ENCODE peak calls at places on chromosomes 12 and 14, in five cellular contexts. One of them, this sample, is unnamed.

GRCh38 chr12:97308576-97309198 is 153.9 kb upstream of the RMST start:
- DNase-seq in stomach: no peak
- DNase-seq in OCI-LY7: peak
- DNase-seq in dorsolateral prefrontal cortex: no peak
- DNase-seq in RWPE2: no peak
- DNase-seq in this sample: no peak

GRCh38 chr14:104135121-104135903 is 3.1 kb upstream of the KIF26A start:
- DNase-seq in dorsolateral prefrontal cortex: peak
- DNase-seq in OCI-LY7: no peak
- DNase-seq in RWPE2: peak
- DNase-seq in stomach: no peak
- DNase-seq in this sample: no peak

GRCh38 chr12:94954029-94954685 is 49.3 kb downstream of the NDUFA12 start:
- DNase-seq in stomach: no peak
- DNase-seq in RWPE2: no peak
- DNase-seq in OCI-LY7: no peak
- DNase-seq in dorsolateral prefrontal cortex: no peak
- DNase-seq in this sample: no peak

GRCh38 chr12:11228268-11228879 is 41.1 kb downstream of the PRB3 start:
- DNase-seq in RWPE2: no peak
- DNase-seq in OCI-LY7: peak
- DNase-seq in stomach: peak
- DNase-seq in dorsolateral prefrontal cortex: no peak
- DNase-seq in this sample: peak

GRCh38 chr12:15074351-15074750 is 101.5 kb downstream of the PDE6H start:
- DNase-seq in stomach: no peak
- DNase-seq in OCI-LY7: no peak
- DNase-seq in dorsolateral prefrontal cortex: no peak
- DNase-seq in RWPE2: no peak
- DNase-seq in this sample: no peak

GRCh38 chr12:89319111-89319510 is 33.2 kb downstream of the DUSP6 start:
- DNase-seq in stomach: no peak
- DNase-seq in RWPE2: no peak
- DNase-seq in dorsolateral prefrontal cortex: no peak
- DNase-seq in OCI-LY7: no peak
- DNase-seq in this sample: no peak

GRCh38 chr12:126198966-126199692 is 1133.9 kb downstream of the AACS start:
- DNase-seq in OCI-LY7: no peak
- DNase-seq in dorsolateral prefrontal cortex: no peak
- DNase-seq in RWPE2: no peak
- DNase-seq in stomach: peak
- DNase-seq in this sample: no peak

GRCh38 chr12:18824287-18824686 is 86.4 kb downstream of the CAPZA3 start:
- DNase-seq in RWPE2: no peak
- DNase-seq in stomach: no peak
- DNase-seq in dorsolateral prefrontal cortex: no peak
- DNase-seq in OCI-LY7: no peak
- DNase-seq in this sample: no peak

GRCh38 chr12:120474092-120474960 is 4.8 kb upstream of the SRSF9 start:
- DNase-seq in dorsolateral prefrontal cortex: peak
- DNase-seq in stomach: no peak
- DNase-seq in OCI-LY7: no peak
- DNase-seq in RWPE2: peak
- DNase-seq in this sample: no peak

GRCh38 chr12:64943686-64944085 is 119.2 kb downstream of the TBC1D30 start:
- DNase-seq in stomach: no peak
- DNase-seq in RWPE2: no peak
- DNase-seq in dorsolateral prefrontal cortex: no peak
- DNase-seq in OCI-LY7: no peak
- DNase-seq in this sample: no peak

GRCh38 chr12:48000878-48001321 is 3.4 kb downstream of the COL2A1 start:
- DNase-seq in stomach: no peak
- DNase-seq in OCI-LY7: no peak
- DNase-seq in dorsolateral prefrontal cortex: peak
- DNase-seq in RWPE2: no peak
- DNase-seq in this sample: no peak

GRCh38 chr12:41981758-41982157 is 162.9 kb downstream of the GXYLT1 start:
- DNase-seq in RWPE2: no peak
- DNase-seq in stomach: no peak
- DNase-seq in OCI-LY7: no peak
- DNase-seq in dorsolateral prefrontal cortex: no peak
- DNase-seq in this sample: no peak

GRCh38 chr12:119940881-119941280 is 48.2 kb upstream of the BICDL1 start:
- DNase-seq in OCI-LY7: no peak
- DNase-seq in RWPE2: no peak
- DNase-seq in stomach: no peak
- DNase-seq in dorsolateral prefrontal cortex: no peak
- DNase-seq in this sample: no peak

DNA sequence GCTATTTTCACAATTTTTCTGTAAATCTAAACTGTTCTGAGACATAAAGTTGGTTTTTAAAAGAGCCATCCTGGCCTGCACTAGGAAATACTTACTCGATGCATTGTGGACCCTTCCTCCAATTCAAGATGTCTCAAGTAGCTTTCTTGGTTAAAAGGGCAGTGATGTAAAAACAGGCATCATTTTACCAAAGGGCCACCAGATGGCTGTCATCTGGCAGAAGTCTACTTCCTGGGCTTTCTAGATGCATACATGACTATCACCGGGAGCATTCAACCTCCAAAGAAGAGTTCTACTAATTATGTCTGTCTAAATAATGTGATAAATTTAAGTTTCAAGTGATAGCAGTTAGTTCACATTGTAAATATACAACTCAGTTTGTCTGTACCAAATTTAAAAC is 96.8 kb upstream of the FRMD6 start:
- DNase-seq in RWPE2: no peak
- DNase-seq in OCI-LY7: peak
- DNase-seq in stomach: no peak
- DNase-seq in dorsolateral prefrontal cortex: no peak
- DNase-seq in this sample: no peak
- TF ChIP-seq CTCF in RWPE2: peak
- TF ChIP-seq CTCF in OCI-LY7: peak
- TF ChIP-seq CTCF in stomach: no peak
- TF ChIP-seq CTCF in dorsolateral prefrontal cortex: no peak
- TF ChIP-seq CTCF in this sample: no peak

GRCh38 chr12:57476162-57476992 is 3.3 kb downstream of the ARHGAP9 start:
- DNase-seq in RWPE2: no peak
- DNase-seq in dorsolateral prefrontal cortex: no peak
- DNase-seq in OCI-LY7: peak
- DNase-seq in stomach: peak
- DNase-seq in this sample: no peak
- TF ChIP-seq CTCF in RWPE2: peak
- TF ChIP-seq CTCF in dorsolateral prefrontal cortex: no peak
- TF ChIP-seq CTCF in OCI-LY7: peak
- TF ChIP-seq CTCF in stomach: no peak
- TF ChIP-seq CTCF in this sample: peak

GRCh38 chr12:1800646-1801284 is 19.6 kb upstream of the LRTM2 start:
- DNase-seq in OCI-LY7: peak
- DNase-seq in stomach: peak
- DNase-seq in dorsolateral prefrontal cortex: peak
- DNase-seq in RWPE2: peak
- DNase-seq in this sample: peak
- TF ChIP-seq CTCF in OCI-LY7: peak
- TF ChIP-seq CTCF in stomach: no peak
- TF ChIP-seq CTCF in dorsolateral prefrontal cortex: peak
- TF ChIP-seq CTCF in RWPE2: no peak
- TF ChIP-seq CTCF in this sample: peak

DNA sequence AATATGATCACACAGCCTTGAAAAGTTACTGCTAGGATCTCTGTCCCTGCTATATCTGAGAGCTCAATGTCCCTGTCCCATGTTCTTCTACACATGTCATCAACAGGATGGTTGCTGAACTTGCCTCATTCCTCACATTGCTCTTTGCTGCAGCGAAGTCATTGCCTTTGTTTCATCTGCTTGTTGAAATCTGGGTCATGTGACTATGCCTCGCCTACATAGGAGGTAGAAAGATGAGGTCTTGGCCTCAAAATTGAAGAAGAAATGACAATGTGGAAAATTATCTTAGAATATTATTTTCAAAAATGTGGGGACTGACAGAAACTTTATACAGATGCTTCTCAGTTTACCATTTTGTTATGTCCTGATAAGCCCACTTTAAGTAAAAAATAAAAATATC is 494.2 kb downstream of the SOX5 start:
- DNase-seq in RWPE2: no peak
- DNase-seq in OCI-LY7: no peak
- DNase-seq in dorsolateral prefrontal cortex: no peak
- DNase-seq in stomach: no peak
- DNase-seq in this sample: no peak
- TF ChIP-seq CTCF in RWPE2: no peak
- TF ChIP-seq CTCF in OCI-LY7: no peak
- TF ChIP-seq CTCF in dorsolateral prefrontal cortex: no peak
- TF ChIP-seq CTCF in stomach: no peak
- TF ChIP-seq CTCF in this sample: no peak

This sample was measured in progenitor cell of endocrine pancreas.